ENCODE peak calls at places on chromosome 19, in five cellular contexts. One of them, this sample, is unnamed.

GRCh38 chr19:52190679-52191293 is 934 bp downstream of the PPP2R1A start:
- DNase-seq in sigmoid colon: peak; percentile 69
- DNase-seq in H9: no peak
- DNase-seq in body of pancreas: peak; percentile 28
- DNase-seq in PC-9: peak; percentile 39
- DNase-seq in this sample: peak; percentile 52

GRCh38 chr19:40600086-40600917 is 867 bp upstream of the LTBP4 start:
- DNase-seq in PC-9: no peak
- DNase-seq in sigmoid colon: peak; percentile 77
- DNase-seq in H9: peak; percentile 33
- DNase-seq in body of pancreas: no peak
- DNase-seq in this sample: no peak

GRCh38 chr19:57560049-57560491 is 407 bp upstream of the ZNF550 start:
- DNase-seq in PC-9: peak; percentile 86
- DNase-seq in H9: no peak
- DNase-seq in body of pancreas: no peak
- DNase-seq in sigmoid colon: no peak
- DNase-seq in this sample: no peak

GRCh38 chr19:55304279-55304978 is 20.6 kb downstream of the BRSK1 start:
- DNase-seq in H9: peak; percentile 80
- DNase-seq in PC-9: peak; percentile 57
- DNase-seq in sigmoid colon: no peak
- DNase-seq in body of pancreas: peak; percentile 30
- DNase-seq in this sample: peak; percentile 66

GRCh38 chr19:49896863-49897621 is at the start of gene IL4I1:
- DNase-seq in sigmoid colon: no peak
- DNase-seq in body of pancreas: peak; percentile 51
- DNase-seq in H9: no peak
- DNase-seq in PC-9: no peak
- DNase-seq in this sample: no peak

GRCh38 chr19:9406798-9407352 is 28.5 kb downstream of the ZNF266 start:
- DNase-seq in body of pancreas: peak; percentile 73
- DNase-seq in PC-9: peak; percentile 56
- DNase-seq in sigmoid colon: peak; percentile 88
- DNase-seq in H9: no peak
- DNase-seq in this sample: no peak

GRCh38 chr19:13797870-13798269 is 2.6 kb downstream of the ZSWIM4 start:
- DNase-seq in PC-9: peak; percentile 68
- DNase-seq in H9: no peak
- DNase-seq in body of pancreas: peak; percentile 34
- DNase-seq in sigmoid colon: no peak
- DNase-seq in this sample: no peak

GRCh38 chr19:30119180-30119920 is 177.3 kb downstream of the URI1 start:
- DNase-seq in H9: no peak
- DNase-seq in body of pancreas: no peak
- DNase-seq in sigmoid colon: no peak
- DNase-seq in PC-9: no peak
- DNase-seq in this sample: no peak

GRCh38 chr19:14023404-14024235 is 4.3 kb upstream of the RLN3 start:
- DNase-seq in sigmoid colon: no peak
- DNase-seq in PC-9: peak; percentile 68
- DNase-seq in H9: peak; percentile 85
- DNase-seq in body of pancreas: peak; percentile 69
- DNase-seq in this sample: peak; percentile 65

GRCh38 chr19:52638601-52639000 is 446 bp upstream of the ZNF83 start:
- DNase-seq in body of pancreas: no peak
- DNase-seq in PC-9: no peak
- DNase-seq in sigmoid colon: peak; percentile 66
- DNase-seq in H9: no peak
- DNase-seq in this sample: peak; percentile 72

GRCh38 chr19:1173160-1173844 is 766 bp downstream of the SBNO2 start:
- DNase-seq in PC-9: peak; percentile 31
- DNase-seq in H9: no peak
- DNase-seq in body of pancreas: no peak
- DNase-seq in sigmoid colon: peak; percentile 73
- DNase-seq in this sample: no peak

GRCh38 chr19:12665646-12666304 is 767 bp downstream of the MAN2B1 start:
- DNase-seq in sigmoid colon: no peak
- DNase-seq in body of pancreas: no peak
- DNase-seq in H9: no peak
- DNase-seq in PC-9: no peak
- DNase-seq in this sample: no peak

GRCh38 chr19:42440357-42441046 is 2.2 kb downstream of the CXCL17 start:
- DNase-seq in body of pancreas: peak; percentile 79
- DNase-seq in PC-9: no peak
- DNase-seq in sigmoid colon: peak; percentile 80
- DNase-seq in H9: peak; percentile 69
- DNase-seq in this sample: peak; percentile 82

GRCh38 chr19:56066152-56067023 is 54.7 kb downstream of the ZNF787 start:
- DNase-seq in PC-9: peak; percentile 51
- DNase-seq in H9: peak; percentile 79
- DNase-seq in sigmoid colon: peak; percentile 73
- DNase-seq in body of pancreas: peak; percentile 74
- DNase-seq in this sample: peak; percentile 77

GRCh38 chr19:47284324-47284899 is 9.7 kb downstream of the INAFM1 start:
- DNase-seq in sigmoid colon: no peak
- DNase-seq in body of pancreas: peak; percentile 58
- DNase-seq in H9: no peak
- DNase-seq in PC-9: peak; percentile 56
- DNase-seq in this sample: peak; percentile 78

GRCh38 chr19:2014731-2015610 is 543 bp downstream of the BTBD2 start:
- DNase-seq in body of pancreas: no peak
- DNase-seq in sigmoid colon: peak; percentile 72
- DNase-seq in H9: no peak
- DNase-seq in PC-9: no peak
- DNase-seq in this sample: no peak

DNA sequence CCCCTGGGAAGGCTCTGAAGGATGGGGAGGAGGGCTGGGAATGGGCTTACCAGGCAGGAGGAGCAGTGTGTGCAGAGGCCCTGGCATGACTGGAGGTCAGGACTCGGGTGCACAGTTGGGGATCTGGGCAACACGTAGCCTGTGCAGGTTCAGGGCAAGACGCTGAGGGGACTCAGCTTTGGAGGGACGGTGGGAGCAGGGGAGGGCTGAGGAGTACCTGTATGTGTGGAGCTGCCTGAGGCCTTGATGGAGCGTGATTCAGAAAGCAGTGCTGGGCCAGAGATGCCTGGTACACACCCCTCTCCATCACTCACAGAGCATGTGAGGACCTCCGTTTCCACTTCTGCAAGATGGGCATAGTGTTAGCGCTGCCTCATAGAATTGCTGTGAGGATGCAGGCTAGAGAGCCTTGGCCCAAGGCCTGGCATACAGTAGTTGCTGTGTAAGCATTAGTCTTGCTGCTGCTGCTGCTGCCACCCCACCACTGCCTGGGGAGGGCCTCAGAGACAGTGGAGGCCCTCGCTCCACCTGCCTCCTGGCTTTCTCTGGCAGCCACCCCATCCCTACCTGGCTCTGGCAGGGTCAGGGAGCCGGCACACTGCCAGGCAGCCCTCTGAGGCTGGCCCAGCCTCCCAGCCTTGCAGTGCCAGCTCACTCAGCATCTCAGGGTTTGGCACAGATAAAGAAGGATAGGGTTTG is 2.4 kb downstream of the PAK4 start:
- DNase-seq in PC-9: no peak
- DNase-seq in body of pancreas: peak; percentile 87
- DNase-seq in H9: no peak
- DNase-seq in sigmoid colon: no peak
- DNase-seq in this sample: no peak
- H3K4me1 ChIP-seq in PC-9: peaks cover 9% of the 10 kb centered on the region
- H3K4me1 ChIP-seq in body of pancreas: peaks cover 58% of the 10 kb centered on the region
- H3K4me1 ChIP-seq in H9: peaks cover 3% of the 10 kb centered on the region
- H3K4me1 ChIP-seq in sigmoid colon: no peaks in the 10 kb centered on the region
- H3K4me1 ChIP-seq in this sample: peaks cover 47% of the 10 kb centered on the region

DNA sequence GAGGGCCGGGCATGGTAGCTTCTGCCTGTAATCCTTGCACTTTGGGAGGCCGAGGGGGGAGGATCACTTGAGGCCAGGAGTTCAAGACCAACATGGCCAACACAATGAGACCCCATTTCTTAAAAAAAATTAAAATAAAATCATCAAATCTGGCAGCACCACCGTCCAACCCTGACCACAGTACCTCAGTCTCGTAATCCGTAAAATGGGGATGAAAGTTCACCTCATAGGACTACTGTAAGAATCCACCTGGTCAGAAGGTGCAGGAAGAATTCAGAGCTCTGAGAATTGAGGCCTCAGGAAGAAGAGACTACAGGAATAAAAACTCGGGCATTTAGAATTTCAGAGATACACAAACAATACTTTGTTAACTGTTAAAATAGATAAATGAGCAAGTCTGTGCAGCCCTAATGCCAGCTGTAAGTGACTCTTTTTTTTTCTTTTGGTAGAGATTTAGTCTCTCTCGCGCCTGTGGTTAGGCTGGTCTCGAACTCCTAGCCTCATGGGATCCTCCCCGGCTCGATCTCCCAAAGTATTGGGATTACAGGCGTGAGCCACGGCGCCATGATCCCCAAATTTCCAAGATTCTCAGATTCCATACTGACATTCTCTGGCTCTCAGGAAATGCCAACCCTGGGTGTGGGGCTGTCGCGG is 2.9 kb downstream of the PPP1R13L start:
- DNase-seq in PC-9: no peak
- DNase-seq in sigmoid colon: no peak
- DNase-seq in H9: no peak
- DNase-seq in body of pancreas: no peak
- DNase-seq in this sample: no peak
- TF ChIP-seq CTCF in PC-9: no peak
- TF ChIP-seq CTCF in sigmoid colon: no peak
- TF ChIP-seq CTCF in H9: no peak
- TF ChIP-seq CTCF in body of pancreas: no peak
- TF ChIP-seq CTCF in this sample: no peak

GRCh38 chr19:4371898-4372629 is 28.3 kb downstream of the SH3GL1 start:
- DNase-seq in PC-9: no peak
- DNase-seq in sigmoid colon: no peak
- DNase-seq in H9: no peak
- DNase-seq in body of pancreas: no peak
- DNase-seq in this sample: no peak

GRCh38 chr19:4374451-4375163 is 25.7 kb downstream of the SH3GL1 start:
- DNase-seq in body of pancreas: peak; percentile 69
- DNase-seq in sigmoid colon: peak; percentile 93
- DNase-seq in PC-9: peak; percentile 84
- DNase-seq in H9: peak; percentile 59
- DNase-seq in this sample: peak; percentile 82

GRCh38 chr19:4372630-4373367 is 27.5 kb downstream of the SH3GL1 start:
- DNase-seq in PC-9: no peak
- DNase-seq in body of pancreas: no peak
- DNase-seq in H9: no peak
- DNase-seq in sigmoid colon: no peak
- DNase-seq in this sample: no peak

GRCh38 chr19:4375164-4375619 is 25.2 kb downstream of the SH3GL1 start:
- DNase-seq in PC-9: peak; percentile 92
- DNase-seq in H9: peak; percentile 88
- DNase-seq in sigmoid colon: peak; percentile 78
- DNase-seq in body of pancreas: peak; percentile 75
- DNase-seq in this sample: peak; percentile 98

DNA sequence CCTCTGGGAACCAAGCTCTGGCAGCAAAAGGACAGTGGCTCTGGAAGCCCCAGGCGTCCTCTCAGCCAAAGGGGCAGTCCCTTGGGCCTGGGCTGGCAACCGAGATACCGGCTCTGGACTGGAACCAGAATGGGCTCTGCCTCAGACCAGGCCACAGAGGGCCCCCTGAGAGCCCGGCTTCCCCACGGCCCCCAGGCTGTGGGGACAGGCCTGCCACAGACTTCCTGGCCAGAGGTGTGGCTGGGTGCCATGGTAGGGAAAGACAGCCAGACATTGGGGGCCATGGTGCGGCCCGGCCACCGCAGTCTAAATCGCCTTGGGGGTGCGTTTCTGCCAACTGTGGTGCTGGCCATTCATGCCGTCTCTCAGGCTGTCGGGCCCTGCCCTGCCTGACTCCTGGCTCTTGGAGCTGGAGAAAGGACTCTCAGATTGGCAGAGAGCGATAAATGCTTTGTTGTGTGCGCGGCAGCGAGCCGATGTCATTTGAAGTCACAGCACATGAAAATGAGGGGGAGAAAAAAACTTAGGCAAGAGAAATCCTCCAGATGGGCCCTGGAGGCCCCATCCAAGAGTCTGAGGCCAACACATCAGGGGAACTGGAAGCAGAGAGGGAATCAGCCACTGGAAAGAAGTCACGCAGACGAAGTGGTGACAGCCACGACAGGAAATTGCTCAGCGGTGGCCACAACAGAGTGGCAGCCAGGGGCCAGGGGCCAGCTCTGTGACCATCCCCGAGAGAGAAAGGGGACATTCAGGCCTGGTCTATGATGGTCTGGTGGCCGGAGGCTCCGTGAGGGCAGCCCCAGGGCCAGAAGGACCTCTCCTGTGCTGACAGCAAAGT is 26.5 kb downstream of the SH3GL1 start:
- DNase-seq in PC-9: no peak
- DNase-seq in body of pancreas: no peak
- DNase-seq in sigmoid colon: peak; percentile 84
- DNase-seq in H9: no peak
- DNase-seq in this sample: no peak
- H3K4me1 ChIP-seq in PC-9: peaks cover 56% of the 10 kb centered on the region
- H3K4me1 ChIP-seq in body of pancreas: peaks cover 98% of the 10 kb centered on the region
- H3K4me1 ChIP-seq in sigmoid colon: no peaks in the 10 kb centered on the region
- H3K4me1 ChIP-seq in H9: peaks cover 8% of the 10 kb centered on the region
- H3K4me1 ChIP-seq in this sample: peaks cover 40% of the 10 kb centered on the region

GRCh38 chr19:48415395-48415794 is 21.9 kb downstream of the GRIN2D start:
- DNase-seq in sigmoid colon: peak; percentile 84
- DNase-seq in body of pancreas: peak; percentile 85
- DNase-seq in H9: peak; percentile 94
- DNase-seq in PC-9: peak; percentile 75
- DNase-seq in this sample: peak; percentile 76

GRCh38 chr19:48417436-48417835 is 24.0 kb downstream of the GRIN2D start:
- DNase-seq in H9: no peak
- DNase-seq in body of pancreas: no peak
- DNase-seq in sigmoid colon: no peak
- DNase-seq in PC-9: no peak
- DNase-seq in this sample: no peak

GRCh38 chr19:48418317-48419064 is 25.0 kb downstream of the GRIN2D start:
- DNase-seq in sigmoid colon: no peak
- DNase-seq in H9: peak; percentile 41
- DNase-seq in PC-9: no peak
- DNase-seq in body of pancreas: no peak
- DNase-seq in this sample: no peak

GRCh38 chr19:48415869-48416268 is 22.4 kb downstream of the GRIN2D start:
- DNase-seq in PC-9: no peak
- DNase-seq in H9: no peak
- DNase-seq in sigmoid colon: no peak
- DNase-seq in body of pancreas: no peak
- DNase-seq in this sample: no peak

DNA sequence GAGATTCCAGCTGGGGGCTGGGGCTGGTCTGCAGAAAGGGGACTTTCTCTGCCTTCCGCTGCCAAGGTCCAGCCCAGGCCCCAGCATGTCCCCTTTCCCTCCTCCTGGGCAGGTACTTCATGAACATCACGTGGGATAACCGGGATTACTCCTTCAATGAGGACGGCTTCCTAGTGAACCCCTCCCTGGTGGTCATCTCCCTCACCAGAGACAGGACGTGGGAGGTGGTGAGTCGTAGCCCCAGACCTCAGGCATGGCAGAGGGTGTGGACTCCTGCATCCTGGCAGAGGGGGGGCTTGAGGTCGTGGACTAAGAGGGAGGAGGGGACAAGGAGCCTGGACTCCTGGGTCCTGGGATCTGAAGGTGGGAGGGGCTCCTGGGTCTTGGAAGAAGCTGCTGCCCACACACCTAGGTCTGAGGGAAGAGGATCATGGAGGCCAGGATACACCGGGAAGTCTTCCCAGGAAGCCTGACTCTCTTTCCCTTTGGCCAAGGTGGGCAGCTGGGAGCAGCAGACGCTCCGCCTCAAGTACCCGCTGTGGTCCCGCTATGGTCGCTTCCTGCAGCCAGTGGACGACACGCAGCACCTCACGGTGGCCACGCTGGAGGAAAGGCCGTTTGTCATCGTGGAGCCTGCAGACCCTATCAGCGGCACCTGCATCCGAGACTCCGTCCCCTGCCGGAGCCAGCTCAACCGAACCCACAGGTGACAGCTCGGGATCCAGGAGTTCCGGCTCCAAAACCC is 20.6 kb downstream of the GRIN2D start:
- DNase-seq in H9: peak; percentile 68
- DNase-seq in body of pancreas: no peak
- DNase-seq in sigmoid colon: no peak
- DNase-seq in PC-9: peak; percentile 56
- DNase-seq in this sample: peak; percentile 37
- TF ChIP-seq CTCF in H9: no peak
- TF ChIP-seq CTCF in body of pancreas: no peak
- TF ChIP-seq CTCF in sigmoid colon: no peak
- TF ChIP-seq CTCF in PC-9: no peak
- TF ChIP-seq CTCF in this sample: no peak

This sample was measured in Caco-2.